ENCODE peak calls at places on chromosomes 5 and 9, in seven cellular contexts. K, S, M, P, Q, B and Y are unnamed samples.
A peak's percentile ranks its signal among the peaks of the same experiment; 100 is the strongest.

GRCh38 chr5:53076014-53076413 is 33.5 kb downstream of the MOCS2 start:
- DNase-seq in K (no peak), S (no peak), M (no peak), P (no peak), Q (no peak), B (no peak), Y (no peak)

GRCh38 chr9:134871941-134872340 is 8.7 kb upstream of the FCN2 start:
- DNase-seq in K (no peak), S (no peak), M (no peak), P (no peak), Q (no peak), B (no peak), Y (no peak)

GRCh38 chr9:68950188-68950587 is 63.7 kb downstream of the PRKACG start:
- DNase-seq in K (no peak), S (no peak), M (no peak), P (no peak), Q (no peak), B (no peak), Y (no peak)

GRCh38 chr9:91378695-91379127 is 17.0 kb upstream of the AUH start:
- DNase-seq in K (no peak), S (no peak), M (no peak), P (no peak), Q (no peak), B (peak; percentile 83), Y (no peak)

GRCh38 chr5:77743181-77743580 is 33.0 kb downstream of the TBCA start:
- DNase-seq in K (no peak), S (no peak), M (no peak), P (no peak), Q (no peak), B (peak; percentile 46), Y (no peak)

GRCh38 chr5:175614223-175614622 is 43.6 kb upstream of the HRH2 start:
- DNase-seq in K (no peak), S (no peak), M (no peak), P (no peak), Q (no peak), B (no peak), Y (no peak)

GRCh38 chr9:136844766-136845464 is 2.6 kb downstream of the AJM1 start:
- DNase-seq in K (no peak), S (no peak), M (no peak), P (no peak), Q (no peak), B (no peak), Y (no peak)

GRCh38 chr5:124654418-124654817 is 92.0 kb downstream of the ZNF608 start:
- DNase-seq in K (no peak), S (no peak), M (no peak), P (no peak), Q (no peak), B (no peak), Y (no peak)